ENCODE peak calls at places on chromosomes 13 and 19, in seven cellular contexts. L, E, G, C, D, R and U are unnamed samples.

GRCh38 chr19:29547361-29547960 is 21.7 kb downstream of the VSTM2B start:
- DNase-seq in L (peak), E (no peak), G (no peak), C (no peak), D (no peak), R (no peak), U (no peak)

GRCh38 chr19:18433039-18433691 is 4.8 kb downstream of the ISYNA1 start:
- DNase-seq in L (peak), E (no peak), G (no peak), C (no peak), D (peak), R (no peak), U (no peak)

GRCh38 chr19:31821346-31821745 is 472.1 kb upstream of the TSHZ3 start:
- DNase-seq in L (no peak), E (no peak), G (no peak), C (no peak), D (no peak), R (no peak), U (no peak)

GRCh38 chr19:18157465-18158063 is 4.6 kb downstream of the PIK3R2 start:
- DNase-seq in L (no peak), E (peak), G (peak), C (no peak), D (peak), R (peak), U (no peak)

GRCh38 chr13:45441633-45442032 is 23.1 kb upstream of the COG3 start:
- DNase-seq in L (no peak), E (no peak), G (no peak), C (no peak), D (peak), R (no peak), U (peak)

GRCh38 chr13:39263033-39263432 is 224.8 kb downstream of the NHLRC3 start:
- DNase-seq in L (no peak), E (peak), G (peak), C (peak), D (peak), R (peak), U (no peak)

GRCh38 chr13:72638059-72638815 is 89.2 kb downstream of the MZT1 start:
- DNase-seq in L (no peak), E (no peak), G (no peak), C (no peak), D (peak), R (no peak), U (peak)

GRCh38 chr13:103349664-103350063 is 283.4 kb upstream of the SLC10A2 start:
- DNase-seq in L (no peak), E (no peak), G (no peak), C (no peak), D (no peak), R (peak), U (no peak)

GRCh38 chr19:47172666-47173455 is 42.2 kb downstream of the SAE1 start:
- DNase-seq in L (no peak), E (no peak), G (no peak), C (no peak), D (no peak), R (no peak), U (no peak)

GRCh38 chr13:111153977-111154332 is 38.8 kb downstream of the ARHGEF7 start:
- DNase-seq in L (peak), E (no peak), G (peak), C (peak), D (no peak), R (peak), U (no peak)

GRCh38 chr13:36981156-36981743 is 17.9 kb downstream of the ALG5 start:
- DNase-seq in L (no peak), E (no peak), G (no peak), C (no peak), D (peak), R (peak), U (no peak)

GRCh38 chr13:46554971-46555370 is 2.0 kb downstream of the LRCH1 start:
- DNase-seq in L (no peak), E (no peak), G (no peak), C (no peak), D (no peak), R (no peak), U (no peak)

GRCh38 chr13:114035583-114036501 is 62.0 kb upstream of the C13orf46 start:
- DNase-seq in L (no peak), E (peak), G (peak), C (no peak), D (peak), R (no peak), U (no peak)

GRCh38 chr19:19410553-19411550 is 5.4 kb downstream of the GATAD2A start:
- DNase-seq in L (no peak), E (no peak), G (no peak), C (peak), D (no peak), R (no peak), U (no peak)

GRCh38 chr13:99721606-99722384 is 220.5 kb downstream of the TM9SF2 start:
- DNase-seq in L (no peak), E (no peak), G (no peak), C (no peak), D (no peak), R (no peak), U (no peak)

GRCh38 chr19:44113784-44114390 is 688 bp downstream of the ZNF225 start:
- DNase-seq in L (no peak), E (no peak), G (peak), C (no peak), D (no peak), R (no peak), U (no peak)

GRCh38 chr19:48878219-48879024 is 6.2 kb downstream of the PPP1R15A start:
- DNase-seq in L (no peak), E (no peak), G (peak), C (no peak), D (no peak), R (no peak), U (no peak)

GRCh38 chr13:84479656-84480055 is 597.4 kb upstream of the SLITRK1 start:
- DNase-seq in L (no peak), E (no peak), G (no peak), C (no peak), D (peak), R (no peak), U (peak)

GRCh38 chr19:38310279-38310670 is 5.5 kb downstream of the YIF1B start:
- DNase-seq in L (no peak), E (no peak), G (no peak), C (no peak), D (no peak), R (no peak), U (no peak)

GRCh38 chr13:30870049-30870884 is 35.8 kb upstream of the MEDAG start:
- DNase-seq in L (no peak), E (no peak), G (peak), C (no peak), D (peak), R (no peak), U (no peak)

GRCh38 chr13:106683179-106683578 is 115.2 kb upstream of the ARGLU1 start:
- DNase-seq in L (no peak), E (peak), G (no peak), C (no peak), D (no peak), R (no peak), U (no peak)

GRCh38 chr19:30742981-30743380 is 370.8 kb downstream of the ZNF536 start:
- DNase-seq in L (no peak), E (no peak), G (no peak), C (no peak), D (no peak), R (no peak), U (no peak)

GRCh38 chr13:108917581-108917980 is 288.2 kb downstream of the MYO16 start:
- DNase-seq in L (no peak), E (no peak), G (no peak), C (no peak), D (peak), R (peak), U (no peak)

GRCh38 chr19:2461751-2462634 is 5.2 kb upstream of the LMNB2 start:
- DNase-seq in L (no peak), E (no peak), G (peak), C (peak), D (peak), R (peak), U (no peak)

GRCh38 chr13:75452564-75452963 is 29.4 kb downstream of the TBC1D4 start:
- DNase-seq in L (no peak), E (no peak), G (no peak), C (no peak), D (peak), R (no peak), U (no peak)

GRCh38 chr13:113746143-113746525 is 12.9 kb upstream of the TMEM255B start:
- DNase-seq in L (no peak), E (no peak), G (no peak), C (no peak), D (no peak), R (no peak), U (no peak)

GRCh38 chr19:48239582-48240141 is 16.1 kb downstream of the CARD8 start:
- DNase-seq in L (no peak), E (no peak), G (no peak), C (no peak), D (no peak), R (no peak), U (no peak)

GRCh38 chr13:78430166-78430791 is 173.1 kb downstream of the POU4F1 start:
- DNase-seq in L (no peak), E (no peak), G (no peak), C (no peak), D (no peak), R (no peak), U (no peak)

GRCh38 chr13:67792151-67792665 is 562.1 kb upstream of the PCDH9 start:
- DNase-seq in L (no peak), E (no peak), G (no peak), C (no peak), D (peak), R (peak), U (no peak)

GRCh38 chr13:49400755-49401659 is 42.9 kb downstream of the CAB39L start:
- DNase-seq in L (no peak), E (peak), G (peak), C (no peak), D (peak), R (no peak), U (no peak)

GRCh38 chr13:24997367-24997967 is 98.5 kb upstream of the PABPC3 start:
- DNase-seq in L (no peak), E (no peak), G (peak), C (no peak), D (peak), R (no peak), U (no peak)

GRCh38 chr19:13425151-13425550 is 81.1 kb downstream of the CACNA1A start:
- DNase-seq in L (no peak), E (no peak), G (no peak), C (no peak), D (no peak), R (no peak), U (no peak)

GRCh38 chr19:12365094-12365371 is 450 bp downstream of the ZNF442 start:
- DNase-seq in L (no peak), E (no peak), G (peak), C (no peak), D (peak), R (no peak), U (no peak)

GRCh38 chr13:111424134-111424533 is 103.7 kb downstream of the TEX29 start:
- DNase-seq in L (no peak), E (no peak), G (no peak), C (no peak), D (no peak), R (no peak), U (no peak)

GRCh38 chr19:4911314-4911713 is 2.0 kb downstream of the UHRF1 start:
- DNase-seq in L (no peak), E (no peak), G (no peak), C (no peak), D (peak), R (no peak), U (no peak)

GRCh38 chr19:42406111-42406510 is 16.0 kb upstream of the CNFN start:
- DNase-seq in L (no peak), E (no peak), G (no peak), C (no peak), D (no peak), R (no peak), U (no peak)

GRCh38 chr13:104937881-104938280 is 1597.6 kb downstream of the EFNB2 start:
- DNase-seq in L (no peak), E (no peak), G (no peak), C (no peak), D (no peak), R (no peak), U (no peak)

GRCh38 chr13:39810091-39810877 is 154.8 kb downstream of the COG6 start:
- DNase-seq in L (no peak), E (no peak), G (no peak), C (no peak), D (no peak), R (no peak), U (no peak)

GRCh38 chr13:20383058-20383457 is 142.6 kb downstream of the CRYL1 start:
- DNase-seq in L (no peak), E (no peak), G (no peak), C (no peak), D (peak), R (no peak), U (no peak)

GRCh38 chr13:106986687-106987434 is 418.9 kb upstream of the ARGLU1 start:
- DNase-seq in L (no peak), E (no peak), G (no peak), C (no peak), D (no peak), R (no peak), U (no peak)